ENCODE peak calls at places on chromosomes 16 and 17, in six cellular contexts. P is K562, F is psoas muscle, H is neural progenitor cell, J is H9, E is mucosa of descending colon. T is an unnamed sample.

GRCh38 chr17:8940866-8941471 is 24.5 kb downstream of the PIK3R5 start:
- DNase-seq in F (no peak), H (no peak), P (no peak), J (peak; percentile 30), E (no peak), T (no peak)

GRCh38 chr16:58661199-58661830 is 23.3 kb downstream of the SLC38A7 start:
- DNase-seq in P (peak; percentile 53), F (peak; percentile 54), H (peak; percentile 79), J (peak; percentile 63), E (no peak), T (peak; percentile 79)

GRCh38 chr16:29842732-29843346 is 20.2 kb downstream of the CDIPT start:
- DNase-seq in P (no peak), H (no peak), E (no peak), J (no peak), F (no peak), T (no peak)

GRCh38 chr16:85777583-85778310 is 21.6 kb downstream of the EMC8 start:
- DNase-seq in J (no peak), E (no peak), P (no peak), F (no peak), H (no peak), T (no peak)

GRCh38 chr16:75111514-75112280 is 4.9 kb downstream of the LDHD start:
- DNase-seq in H (no peak), F (no peak), P (no peak), E (no peak), J (peak; percentile 35), T (no peak)

GRCh38 chr17:73545109-73545508 is 99.1 kb downstream of the SDK2 start:
- DNase-seq in H (no peak), F (no peak), E (no peak), P (no peak), J (no peak), T (no peak)

GRCh38 chr17:74190807-74191206 is 12.7 kb upstream of the RPL38 start:
- DNase-seq in F (no peak), P (no peak), H (peak; percentile 74), E (no peak), J (peak; percentile 71), T (peak; percentile 71)

GRCh38 chr17:2786176-2786881 is 9.9 kb upstream of the RAP1GAP2 start:
- DNase-seq in P (peak; percentile 91), E (peak; percentile 99), H (peak; percentile 93), F (peak; percentile 72), J (peak; percentile 99), T (peak; percentile 98)

GRCh38 chr17:2040219-2040827 is 1.5 kb upstream of the OVCA2 start:
- DNase-seq in E (no peak), J (no peak), H (no peak), P (no peak), F (no peak), T (no peak)

GRCh38 chr16:21163576-21163975 is 5.1 kb downstream of the LDAF1 start:
- DNase-seq in F (no peak), H (no peak), J (no peak), P (no peak), E (no peak), T (no peak)

GRCh38 chr17:56447166-56447565 is 146.3 kb upstream of the NOG start:
- DNase-seq in J (no peak), P (no peak), H (no peak), F (no peak), E (no peak), T (no peak)

GRCh38 chr16:87350681-87351319 is 32.8 kb downstream of the FBXO31 start:
- DNase-seq in E (no peak), P (no peak), H (no peak), F (peak; percentile 64), J (no peak), T (no peak)

GRCh38 chr17:13957636-13958035 is 111.7 kb upstream of the COX10 start:
- DNase-seq in J (no peak), F (no peak), H (no peak), E (no peak), P (no peak), T (no peak)

GRCh38 chr17:62626719-62627218 is 701 bp upstream of the MRC2 start:
- DNase-seq in H (peak; percentile 89), J (peak; percentile 92), P (no peak), F (peak; percentile 67), E (no peak), T (no peak)

GRCh38 chr17:909642-910323 is 69.8 kb downstream of the NXN start:
- DNase-seq in J (no peak), E (no peak), F (no peak), H (no peak), P (no peak), T (no peak)

GRCh38 chr17:74750327-74751069 is 2.1 kb downstream of the NHERF1 start:
- DNase-seq in F (no peak), H (no peak), P (no peak), J (no peak), E (peak; percentile 75), T (no peak)

GRCh38 chr16:50842013-50842505 is 100.2 kb downstream of the CYLD start:
- DNase-seq in H (no peak), F (no peak), P (no peak), E (no peak), J (peak; percentile 25), T (no peak)

GRCh38 chr17:72931163-72931562 is 161.3 kb downstream of the SLC39A11 start:
- DNase-seq in H (no peak), F (no peak), J (peak; percentile 65), E (no peak), P (no peak), T (no peak)

GRCh38 chr16:68782198-68783174 is 45.4 kb downstream of the CDH1 start:
- DNase-seq in J (no peak), H (no peak), E (no peak), P (no peak), F (no peak), T (no peak)

GRCh38 chr17:32513579-32513978 is 26.8 kb downstream of the CDK5R1 start:
- DNase-seq in F (no peak), P (no peak), H (no peak), J (no peak), E (no peak), T (no peak)
- H3K4me1 ChIP-seq in F (peaks cover 17% of the 10 kb centered on the region), P (no peaks in the 10 kb centered on the region), H (peaks cover 35% of the 10 kb centered on the region), J (peaks cover 8% of the 10 kb centered on the region), E (no peaks in the 10 kb centered on the region), T (no peaks in the 10 kb centered on the region)

GRCh38 chr16:10039220-10040096 is 142.8 kb downstream of the GRIN2A start:
- DNase-seq in J (peak; percentile 74), F (no peak), E (no peak), P (no peak), H (peak; percentile 78), T (no peak)
- TF ChIP-seq CTCF in J (peak; percentile 46), F (no peak), E (no peak), P (no peak), H (peak; percentile 37), T (no peak)

DNA sequence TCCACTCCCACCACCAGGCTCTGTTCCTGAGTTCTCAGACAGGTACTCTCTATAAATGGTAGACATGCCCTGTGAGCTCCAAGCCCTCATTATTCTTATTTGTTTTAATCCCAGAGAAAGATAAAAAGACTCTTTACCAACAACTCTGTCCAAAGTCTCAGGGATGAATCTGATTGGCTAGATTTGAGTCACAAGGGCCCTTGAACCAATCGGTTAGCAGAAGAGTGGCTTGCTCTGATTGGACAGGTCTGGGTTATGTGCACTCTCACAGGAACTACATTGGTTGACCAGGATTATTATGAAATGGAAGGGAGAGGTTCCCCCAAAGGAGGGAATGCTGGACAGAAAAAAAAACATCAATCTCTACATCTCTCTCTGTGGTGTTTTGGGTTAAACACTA is 7.5 kb downstream of the COTL1 start:
- DNase-seq in F (no peak), H (no peak), E (no peak), J (no peak), P (peak; percentile 70), T (no peak)
- H3K4me1 ChIP-seq in F (no peaks in the 10 kb centered on the region), H (peaks cover 11% of the 10 kb centered on the region), E (no peaks in the 10 kb centered on the region), J (no peaks in the 10 kb centered on the region), P (peaks cover 25% of the 10 kb centered on the region), T (peaks cover 6% of the 10 kb centered on the region)

DNA sequence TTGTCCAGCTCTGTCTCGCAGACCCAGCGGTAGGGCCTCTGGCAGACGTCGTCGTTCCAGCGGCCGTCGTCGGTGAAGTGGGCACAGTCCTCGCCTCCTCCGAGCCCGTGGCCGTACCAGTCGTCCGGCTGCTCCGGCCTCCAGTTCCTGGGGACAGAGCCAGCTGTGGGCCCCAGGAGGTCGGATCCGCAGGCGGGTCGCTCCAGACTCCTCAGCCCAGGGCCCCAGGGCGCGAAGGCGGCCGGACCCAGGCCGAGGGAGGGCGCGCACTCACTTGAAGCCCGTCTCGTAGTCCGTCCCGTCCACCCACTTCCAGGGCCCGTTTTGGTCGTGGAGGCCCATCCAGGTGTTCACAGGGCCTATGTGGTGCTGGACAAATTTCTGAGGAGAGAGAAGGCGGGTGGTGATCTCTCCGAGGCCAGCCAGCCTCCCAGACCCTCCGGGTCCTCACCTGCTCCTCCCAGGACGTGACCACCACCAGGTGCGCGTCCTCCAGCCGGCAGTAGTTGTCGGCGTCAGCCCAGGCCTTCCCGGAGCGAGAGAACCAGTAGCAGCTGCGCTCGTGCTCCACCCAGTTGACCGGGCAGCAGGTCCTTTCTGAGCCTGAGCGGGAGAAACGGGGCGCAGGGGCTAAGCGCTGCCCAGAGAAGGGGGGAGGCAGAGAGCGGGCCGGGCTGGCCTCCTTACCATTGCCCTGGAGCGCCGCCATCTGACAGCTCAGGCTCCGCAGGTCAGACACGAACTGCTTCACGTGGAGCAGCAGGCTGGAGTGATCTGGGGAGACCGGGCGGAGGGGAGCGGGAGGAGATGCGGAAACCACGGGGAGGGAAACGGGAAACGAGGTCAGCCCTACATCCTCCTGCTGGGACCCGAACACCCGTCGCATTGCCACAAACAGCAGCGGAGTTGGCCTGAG is 5.2 kb downstream of the ASGR1 start:
- DNase-seq in E (peak; percentile 66), J (peak; percentile 96), F (peak; percentile 58), P (no peak), H (peak; percentile 93), T (no peak)
- TF ChIP-seq CTCF in E (no peak), J (peak; percentile 57), F (no peak), P (peak; percentile 29), H (peak; percentile 60), T (no peak)

GRCh38 chr16:12509121-12509520 is 294.6 kb downstream of the CPPED1 start:
- DNase-seq in F (no peak), P (no peak), J (no peak), H (no peak), E (no peak), T (no peak)

GRCh38 chr16:12513791-12514175 is 289.9 kb downstream of the CPPED1 start:
- DNase-seq in F (no peak), P (no peak), J (no peak), E (no peak), H (no peak), T (no peak)

GRCh38 chr16:12511708-12512107 is 292.0 kb downstream of the CPPED1 start:
- DNase-seq in F (no peak), J (no peak), E (no peak), P (no peak), H (no peak), T (no peak)

GRCh38 chr16:12513057-12513790 is 290.5 kb downstream of the CPPED1 start:
- DNase-seq in F (no peak), H (no peak), P (no peak), E (no peak), J (no peak), T (no peak)

GRCh38 chr16:12511308-12511707 is 292.4 kb downstream of the CPPED1 start:
- DNase-seq in F (no peak), H (no peak), J (no peak), E (no peak), P (no peak), T (no peak)
- H3K4me1 ChIP-seq in F (no peaks in the 10 kb centered on the region), H (no peaks in the 10 kb centered on the region), J (no peaks in the 10 kb centered on the region), E (no peaks in the 10 kb centered on the region), P (no peaks in the 10 kb centered on the region), T (no peaks in the 10 kb centered on the region)

T was measured in Caco-2.